ENCODE peak calls at places on chromosome 2, in five cellular contexts. One of them, this sample, is unnamed.

GRCh38 chr2:221444106-221444505 is 128.0 kb downstream of the EPHA4 start:
- DNase-seq in astrocyte of the hippocampus: peak
- DNase-seq in NCI-H1417 treated with DMSO at 0.1 percent for 48 hours: no peak
- DNase-seq in AG09309: peak
- DNase-seq in left colon: peak
- DNase-seq in this sample: peak

GRCh38 chr2:239291505-239292350 is 109.1 kb downstream of the HDAC4 start:
- DNase-seq in astrocyte of the hippocampus: peak
- DNase-seq in NCI-H1417 treated with DMSO at 0.1 percent for 48 hours: no peak
- DNase-seq in AG09309: no peak
- DNase-seq in left colon: peak
- DNase-seq in this sample: no peak

GRCh38 chr2:6526093-6526824 is 339.4 kb downstream of the CMPK2 start:
- DNase-seq in astrocyte of the hippocampus: peak
- DNase-seq in AG09309: no peak
- DNase-seq in left colon: no peak
- DNase-seq in NCI-H1417 treated with DMSO at 0.1 percent for 48 hours: peak
- DNase-seq in this sample: peak

GRCh38 chr2:33291278-33292013 is 185.0 kb upstream of the RASGRP3 start:
- DNase-seq in AG09309: no peak
- DNase-seq in left colon: no peak
- DNase-seq in NCI-H1417 treated with DMSO at 0.1 percent for 48 hours: peak
- DNase-seq in astrocyte of the hippocampus: peak
- DNase-seq in this sample: peak

GRCh38 chr2:237864030-237864931 is 4.9 kb downstream of the RAMP1 start:
- DNase-seq in NCI-H1417 treated with DMSO at 0.1 percent for 48 hours: no peak
- DNase-seq in AG09309: no peak
- DNase-seq in left colon: no peak
- DNase-seq in astrocyte of the hippocampus: no peak
- DNase-seq in this sample: peak

GRCh38 chr2:197234792-197235191 is 75.8 kb downstream of the ANKRD44 start:
- DNase-seq in left colon: no peak
- DNase-seq in NCI-H1417 treated with DMSO at 0.1 percent for 48 hours: no peak
- DNase-seq in AG09309: no peak
- DNase-seq in astrocyte of the hippocampus: no peak
- DNase-seq in this sample: no peak

GRCh38 chr2:162317910-162318279 is 589 bp downstream of the IFIH1 start:
- DNase-seq in NCI-H1417 treated with DMSO at 0.1 percent for 48 hours: no peak
- DNase-seq in left colon: peak
- DNase-seq in AG09309: no peak
- DNase-seq in astrocyte of the hippocampus: peak
- DNase-seq in this sample: peak

GRCh38 chr2:72442270-72442669 is 294.6 kb upstream of the CYP26B1 start:
- DNase-seq in left colon: no peak
- DNase-seq in astrocyte of the hippocampus: no peak
- DNase-seq in AG09309: no peak
- DNase-seq in NCI-H1417 treated with DMSO at 0.1 percent for 48 hours: no peak
- DNase-seq in this sample: no peak

GRCh38 chr2:40093036-40093673 is 314.1 kb upstream of the THUMPD2 start:
- DNase-seq in left colon: no peak
- DNase-seq in astrocyte of the hippocampus: peak
- DNase-seq in AG09309: no peak
- DNase-seq in NCI-H1417 treated with DMSO at 0.1 percent for 48 hours: no peak
- DNase-seq in this sample: no peak

GRCh38 chr2:48269126-48269822 is 260.7 kb upstream of the STON1 start:
- DNase-seq in AG09309: no peak
- DNase-seq in astrocyte of the hippocampus: no peak
- DNase-seq in left colon: no peak
- DNase-seq in NCI-H1417 treated with DMSO at 0.1 percent for 48 hours: no peak
- DNase-seq in this sample: no peak

GRCh38 chr2:62099050-62099449 is 96.9 kb upstream of the B3GNT2 start:
- DNase-seq in NCI-H1417 treated with DMSO at 0.1 percent for 48 hours: no peak
- DNase-seq in left colon: no peak
- DNase-seq in AG09309: no peak
- DNase-seq in astrocyte of the hippocampus: no peak
- DNase-seq in this sample: no peak

GRCh38 chr2:64640153-64641044 is 13.3 kb downstream of the SERTAD2 start:
- DNase-seq in NCI-H1417 treated with DMSO at 0.1 percent for 48 hours: no peak
- DNase-seq in AG09309: no peak
- DNase-seq in left colon: no peak
- DNase-seq in astrocyte of the hippocampus: no peak
- DNase-seq in this sample: no peak

GRCh38 chr2:144325086-144325485 is 194.8 kb downstream of the ZEB2 start:
- DNase-seq in NCI-H1417 treated with DMSO at 0.1 percent for 48 hours: no peak
- DNase-seq in left colon: no peak
- DNase-seq in astrocyte of the hippocampus: peak
- DNase-seq in AG09309: no peak
- DNase-seq in this sample: no peak

GRCh38 chr2:69945900-69946299 is 15.5 kb downstream of the ASPRV1 start:
- DNase-seq in NCI-H1417 treated with DMSO at 0.1 percent for 48 hours: no peak
- DNase-seq in astrocyte of the hippocampus: no peak
- DNase-seq in left colon: no peak
- DNase-seq in AG09309: no peak
- DNase-seq in this sample: peak

GRCh38 chr2:64203131-64204005 is 59.1 kb upstream of the PELI1 start:
- DNase-seq in left colon: peak
- DNase-seq in NCI-H1417 treated with DMSO at 0.1 percent for 48 hours: no peak
- DNase-seq in AG09309: no peak
- DNase-seq in astrocyte of the hippocampus: peak
- DNase-seq in this sample: no peak

GRCh38 chr2:45912109-45912508 is 260.6 kb downstream of the PRKCE start:
- DNase-seq in AG09309: no peak
- DNase-seq in NCI-H1417 treated with DMSO at 0.1 percent for 48 hours: no peak
- DNase-seq in left colon: no peak
- DNase-seq in astrocyte of the hippocampus: no peak
- DNase-seq in this sample: no peak

GRCh38 chr2:27003857-27004256 is 28.9 kb upstream of the TMEM214 start:
- DNase-seq in left colon: no peak
- DNase-seq in NCI-H1417 treated with DMSO at 0.1 percent for 48 hours: no peak
- DNase-seq in AG09309: no peak
- DNase-seq in astrocyte of the hippocampus: peak
- DNase-seq in this sample: peak